ENCODE peak calls at places on chromosome 3, in seven cellular contexts. One of them, this sample, is unnamed.

GRCh38 chr3:124636863-124637296 is 93.4 kb upstream of the UMPS start:
- DNase-seq in sciatic nerve: no peak
- DNase-seq in ELR: no peak
- DNase-seq in endothelial cell: no peak
- DNase-seq in left lung: no peak
- DNase-seq in left lobe of liver: no peak
- DNase-seq in EL: no peak
- DNase-seq in this sample: no peak

GRCh38 chr3:162338514-162338913 is 841.9 kb downstream of the OTOL1 start:
- DNase-seq in EL: peak; percentile 38
- DNase-seq in left lung: no peak
- DNase-seq in ELR: no peak
- DNase-seq in left lobe of liver: no peak
- DNase-seq in endothelial cell: no peak
- DNase-seq in sciatic nerve: no peak
- DNase-seq in this sample: no peak

GRCh38 chr3:39637807-39638206 is 170.3 kb downstream of the MOBP start:
- DNase-seq in left lung: no peak
- DNase-seq in left lobe of liver: no peak
- DNase-seq in ELR: peak; percentile 76
- DNase-seq in EL: peak; percentile 63
- DNase-seq in endothelial cell: no peak
- DNase-seq in sciatic nerve: no peak
- DNase-seq in this sample: no peak

GRCh38 chr3:194640829-194641228 is 7.6 kb upstream of the TMEM44 start:
- DNase-seq in left lung: no peak
- DNase-seq in sciatic nerve: no peak
- DNase-seq in EL: peak; percentile 51
- DNase-seq in endothelial cell: peak; percentile 55
- DNase-seq in ELR: peak; percentile 71
- DNase-seq in left lobe of liver: no peak
- DNase-seq in this sample: peak; percentile 21

GRCh38 chr3:8660271-8660731 is 15.7 kb upstream of the SSUH2 start:
- DNase-seq in sciatic nerve: no peak
- DNase-seq in left lung: no peak
- DNase-seq in ELR: no peak
- DNase-seq in left lobe of liver: no peak
- DNase-seq in endothelial cell: no peak
- DNase-seq in EL: no peak
- DNase-seq in this sample: no peak

GRCh38 chr3:62873672-62874397 is 1.4 kb downstream of the CADPS start:
- DNase-seq in left lobe of liver: no peak
- DNase-seq in sciatic nerve: no peak
- DNase-seq in ELR: no peak
- DNase-seq in EL: no peak
- DNase-seq in endothelial cell: peak; percentile 58
- DNase-seq in left lung: peak; percentile 79
- DNase-seq in this sample: no peak

GRCh38 chr3:177427096-177427495 is 229.8 kb upstream of the TBL1XR1 start:
- DNase-seq in left lobe of liver: no peak
- DNase-seq in left lung: no peak
- DNase-seq in endothelial cell: no peak
- DNase-seq in ELR: no peak
- DNase-seq in EL: no peak
- DNase-seq in sciatic nerve: no peak
- DNase-seq in this sample: no peak

GRCh38 chr3:148330486-148330885 is 367.2 kb upstream of the AGTR1 start:
- DNase-seq in left lobe of liver: no peak
- DNase-seq in endothelial cell: no peak
- DNase-seq in EL: no peak
- DNase-seq in sciatic nerve: no peak
- DNase-seq in left lung: no peak
- DNase-seq in ELR: no peak
- DNase-seq in this sample: no peak

GRCh38 chr3:182970811-182971418 is 9.4 kb downstream of the DCUN1D1 start:
- DNase-seq in ELR: no peak
- DNase-seq in EL: no peak
- DNase-seq in endothelial cell: no peak
- DNase-seq in sciatic nerve: no peak
- DNase-seq in left lobe of liver: peak; percentile 62
- DNase-seq in left lung: no peak
- DNase-seq in this sample: no peak

GRCh38 chr3:188283347-188283746 is 129.4 kb downstream of the LPP start:
- DNase-seq in left lobe of liver: peak; percentile 83
- DNase-seq in left lung: no peak
- DNase-seq in EL: no peak
- DNase-seq in endothelial cell: no peak
- DNase-seq in sciatic nerve: no peak
- DNase-seq in ELR: no peak
- DNase-seq in this sample: no peak

GRCh38 chr3:63981980-63982379 is 41.3 kb downstream of the PSMD6 start:
- DNase-seq in EL: no peak
- DNase-seq in ELR: no peak
- DNase-seq in left lobe of liver: no peak
- DNase-seq in sciatic nerve: no peak
- DNase-seq in left lung: no peak
- DNase-seq in endothelial cell: no peak
- DNase-seq in this sample: no peak

GRCh38 chr3:98734311-98734710 is 28.8 kb upstream of the ST3GAL6 start:
- DNase-seq in EL: no peak
- DNase-seq in left lobe of liver: no peak
- DNase-seq in sciatic nerve: no peak
- DNase-seq in endothelial cell: no peak
- DNase-seq in ELR: no peak
- DNase-seq in left lung: no peak
- DNase-seq in this sample: no peak

GRCh38 chr3:127151992-127152391 is 40.9 kb upstream of the PRR23E start:
- DNase-seq in left lung: no peak
- DNase-seq in EL: peak; percentile 29
- DNase-seq in sciatic nerve: no peak
- DNase-seq in endothelial cell: no peak
- DNase-seq in left lobe of liver: no peak
- DNase-seq in ELR: peak; percentile 31
- DNase-seq in this sample: no peak

GRCh38 chr3:127339016-127339415 is 51.2 kb upstream of the PRR20G start:
- DNase-seq in sciatic nerve: no peak
- DNase-seq in left lobe of liver: no peak
- DNase-seq in left lung: no peak
- DNase-seq in endothelial cell: no peak
- DNase-seq in ELR: no peak
- DNase-seq in EL: no peak
- DNase-seq in this sample: no peak

GRCh38 chr3:193963808-193964516 is 172.0 kb upstream of the HES1 start:
- DNase-seq in sciatic nerve: no peak
- DNase-seq in EL: no peak
- DNase-seq in left lung: no peak
- DNase-seq in ELR: no peak
- DNase-seq in endothelial cell: no peak
- DNase-seq in left lobe of liver: no peak
- DNase-seq in this sample: no peak

GRCh38 chr3:194277547-194278091 is 73.5 kb downstream of the CPN2 start:
- DNase-seq in ELR: no peak
- DNase-seq in left lobe of liver: peak; percentile 72
- DNase-seq in EL: no peak
- DNase-seq in left lung: no peak
- DNase-seq in sciatic nerve: peak; percentile 70
- DNase-seq in endothelial cell: no peak
- DNase-seq in this sample: no peak

GRCh38 chr3:42501681-42502428 is 588 bp upstream of the VIPR1 start:
- DNase-seq in ELR: peak; percentile 31
- DNase-seq in sciatic nerve: peak; percentile 67
- DNase-seq in EL: peak; percentile 43
- DNase-seq in left lobe of liver: peak; percentile 75
- DNase-seq in endothelial cell: peak; percentile 66
- DNase-seq in left lung: peak; percentile 90
- DNase-seq in this sample: peak; percentile 44

GRCh38 chr3:149507491-149508324 is 33.2 kb downstream of the TM4SF4 start:
- DNase-seq in sciatic nerve: no peak
- DNase-seq in left lobe of liver: no peak
- DNase-seq in EL: peak; percentile 68
- DNase-seq in ELR: peak; percentile 33
- DNase-seq in endothelial cell: no peak
- DNase-seq in left lung: no peak
- DNase-seq in this sample: no peak

GRCh38 chr3:107846282-107846852 is 244.5 kb downstream of the CD47 start:
- DNase-seq in EL: peak; percentile 76
- DNase-seq in sciatic nerve: peak; percentile 85
- DNase-seq in ELR: peak; percentile 78
- DNase-seq in endothelial cell: peak; percentile 80
- DNase-seq in left lobe of liver: peak; percentile 59
- DNase-seq in left lung: no peak
- DNase-seq in this sample: peak; percentile 8

GRCh38 chr3:116199063-116199462 is 246.2 kb downstream of the LSAMP start:
- DNase-seq in left lung: no peak
- DNase-seq in sciatic nerve: no peak
- DNase-seq in left lobe of liver: no peak
- DNase-seq in EL: no peak
- DNase-seq in endothelial cell: no peak
- DNase-seq in ELR: no peak
- DNase-seq in this sample: no peak

GRCh38 chr3:134486577-134487041 is 752 bp downstream of the CEP63 start:
- DNase-seq in EL: no peak
- DNase-seq in sciatic nerve: no peak
- DNase-seq in ELR: peak; percentile 52
- DNase-seq in left lung: no peak
- DNase-seq in endothelial cell: no peak
- DNase-seq in left lobe of liver: no peak
- DNase-seq in this sample: no peak

GRCh38 chr3:115246621-115247020 is 99.5 kb upstream of the ZBTB20 start:
- DNase-seq in EL: no peak
- DNase-seq in endothelial cell: no peak
- DNase-seq in ELR: no peak
- DNase-seq in left lung: no peak
- DNase-seq in sciatic nerve: no peak
- DNase-seq in left lobe of liver: no peak
- DNase-seq in this sample: no peak

GRCh38 chr3:71728632-71729342 is 3.6 kb upstream of the EIF4E3 start:
- DNase-seq in left lobe of liver: no peak
- DNase-seq in left lung: no peak
- DNase-seq in EL: no peak
- DNase-seq in ELR: peak; percentile 13
- DNase-seq in sciatic nerve: no peak
- DNase-seq in endothelial cell: peak; percentile 27
- DNase-seq in this sample: no peak

GRCh38 chr3:32897202-32897601 is 54.2 kb upstream of the CCR4 start:
- DNase-seq in left lung: no peak
- DNase-seq in sciatic nerve: no peak
- DNase-seq in EL: no peak
- DNase-seq in endothelial cell: no peak
- DNase-seq in left lobe of liver: no peak
- DNase-seq in ELR: no peak
- DNase-seq in this sample: no peak

GRCh38 chr3:47406762-47407149 is 25.9 kb downstream of the PTPN23 start:
- DNase-seq in EL: no peak
- DNase-seq in ELR: no peak
- DNase-seq in left lobe of liver: no peak
- DNase-seq in endothelial cell: no peak
- DNase-seq in left lung: no peak
- DNase-seq in sciatic nerve: no peak
- DNase-seq in this sample: no peak

GRCh38 chr3:11698326-11699082 is 54.8 kb upstream of the VGLL4 start:
- DNase-seq in left lobe of liver: no peak
- DNase-seq in left lung: no peak
- DNase-seq in EL: no peak
- DNase-seq in endothelial cell: no peak
- DNase-seq in sciatic nerve: no peak
- DNase-seq in ELR: no peak
- DNase-seq in this sample: no peak

GRCh38 chr3:176964656-176965055 is 232.6 kb downstream of the TBL1XR1 start:
- DNase-seq in EL: no peak
- DNase-seq in left lung: no peak
- DNase-seq in endothelial cell: no peak
- DNase-seq in ELR: peak; percentile 11
- DNase-seq in left lobe of liver: no peak
- DNase-seq in sciatic nerve: no peak
- DNase-seq in this sample: no peak

GRCh38 chr3:151434151-151434890 is 26.5 kb downstream of the IGSF10 start:
- DNase-seq in ELR: peak; percentile 90
- DNase-seq in EL: peak; percentile 85
- DNase-seq in left lung: no peak
- DNase-seq in left lobe of liver: no peak
- DNase-seq in sciatic nerve: no peak
- DNase-seq in endothelial cell: no peak
- DNase-seq in this sample: no peak

GRCh38 chr3:193829781-193830180 is 236.8 kb downstream of the OPA1 start:
- DNase-seq in left lung: no peak
- DNase-seq in sciatic nerve: no peak
- DNase-seq in endothelial cell: no peak
- DNase-seq in ELR: peak; percentile 48
- DNase-seq in left lobe of liver: no peak
- DNase-seq in EL: peak; percentile 45
- DNase-seq in this sample: no peak

GRCh38 chr3:150538324-150539208 is 7.7 kb downstream of the SERP1 start:
- DNase-seq in ELR: no peak
- DNase-seq in left lung: no peak
- DNase-seq in endothelial cell: no peak
- DNase-seq in left lobe of liver: no peak
- DNase-seq in EL: no peak
- DNase-seq in sciatic nerve: no peak
- DNase-seq in this sample: no peak

GRCh38 chr3:178711753-178712152 is 175.5 kb downstream of the KCNMB2 start:
- DNase-seq in left lobe of liver: no peak
- DNase-seq in sciatic nerve: no peak
- DNase-seq in left lung: no peak
- DNase-seq in endothelial cell: no peak
- DNase-seq in ELR: no peak
- DNase-seq in EL: no peak
- DNase-seq in this sample: no peak

GRCh38 chr3:145637105-145637504 is 523.9 kb downstream of the PLOD2 start:
- DNase-seq in sciatic nerve: no peak
- DNase-seq in endothelial cell: no peak
- DNase-seq in ELR: no peak
- DNase-seq in EL: no peak
- DNase-seq in left lung: no peak
- DNase-seq in left lobe of liver: no peak
- DNase-seq in this sample: no peak

GRCh38 chr3:117628896-117629295 is 919.3 kb downstream of the TUSC7 start:
- DNase-seq in endothelial cell: no peak
- DNase-seq in EL: peak; percentile 79
- DNase-seq in sciatic nerve: no peak
- DNase-seq in left lung: no peak
- DNase-seq in left lobe of liver: no peak
- DNase-seq in ELR: peak; percentile 62
- DNase-seq in this sample: no peak